ENCODE peak calls at places on chromosomes 7 and 10, in seven cellular contexts. H, U, D, T, F, M and Q are unnamed samples.

GRCh38 chr10:68156373-68157185 is 47.3 kb downstream of the MYPN start:
- DNase-seq in U (peak; percentile 48), F (peak; percentile 87), H (peak; percentile 64), M (peak; percentile 35), D (peak; percentile 83), T (peak; percentile 77), Q (peak; percentile 52)

GRCh38 chr10:122306282-122306681 is 35.2 kb downstream of the BTBD16 start:
- DNase-seq in H (no peak), T (no peak), F (no peak), D (no peak), M (no peak), U (no peak), Q (no peak)

GRCh38 chr10:100989088-100989487 is 1.7 kb downstream of the TWNK start:
- DNase-seq in D (no peak), H (peak; percentile 0), F (no peak), M (no peak), T (no peak), U (no peak), Q (no peak)

GRCh38 chr10:42880255-42880620 is 97.6 kb downstream of the BMS1 start:
- DNase-seq in H (no peak), M (no peak), U (no peak), D (no peak), T (no peak), F (no peak), Q (no peak)

GRCh38 chr10:86067436-86068050 is 299.1 kb downstream of the GRID1 start:
- DNase-seq in M (no peak), U (no peak), H (no peak), F (no peak), D (no peak), T (no peak), Q (no peak)

GRCh38 chr7:73899731-73900142 is 38.8 kb downstream of the TMEM270 start:
- DNase-seq in H (no peak), D (peak; percentile 95), U (peak; percentile 83), M (no peak), T (peak; percentile 87), F (peak; percentile 97), Q (no peak)

GRCh38 chr10:98886686-98887085 is 349.0 kb downstream of the HPSE2 start:
- DNase-seq in M (no peak), T (no peak), H (no peak), U (no peak), F (no peak), D (peak; percentile 45), Q (no peak)

GRCh38 chr7:34162676-34163075 is 257.3 kb downstream of the BMPER start:
- DNase-seq in T (no peak), D (no peak), F (no peak), H (no peak), U (no peak), M (no peak), Q (no peak)

GRCh38 chr10:90947025-90947960 is 26.4 kb upstream of the ANKRD1 start:
- DNase-seq in U (no peak), F (no peak), M (no peak), D (no peak), T (no peak), H (peak; percentile 16), Q (no peak)

GRCh38 chr10:18381679-18382078 is 241.5 kb downstream of the CACNB2 start:
- DNase-seq in U (no peak), D (no peak), M (no peak), T (no peak), H (no peak), F (no peak), Q (no peak)

GRCh38 chr7:66296-66695 is 126.1 kb upstream of the FAM20C start:
- DNase-seq in U (no peak), F (no peak), H (no peak), T (no peak), M (no peak), D (no peak), Q (no peak)

GRCh38 chr10:63446716-63447440 is 18.9 kb downstream of the JMJD1C start:
- DNase-seq in M (no peak), H (no peak), F (no peak), D (no peak), U (no peak), T (no peak), Q (no peak)

GRCh38 chr7:84337386-84337785 is 142.8 kb upstream of the SEMA3A start:
- DNase-seq in U (no peak), F (peak; percentile 80), H (no peak), M (no peak), T (no peak), D (peak; percentile 88), Q (no peak)

GRCh38 chr7:114088541-114088940 is 169.7 kb upstream of the PPP1R3A start:
- DNase-seq in H (no peak), F (no peak), T (no peak), U (no peak), M (no peak), D (no peak), Q (no peak)

GRCh38 chr7:142385528-142386340 is 127.9 kb upstream of the PRSS58 start:
- DNase-seq in M (peak; percentile 9), D (peak; percentile 83), F (peak; percentile 79), U (peak; percentile 31), T (no peak), H (peak; percentile 83), Q (no peak)

GRCh38 chr10:132634241-132634946 is 96.8 kb downstream of the INPP5A start:
- DNase-seq in D (no peak), T (peak; percentile 47), H (no peak), U (no peak), M (no peak), F (no peak), Q (no peak)

GRCh38 chr7:141144921-141145629 is 71.2 kb downstream of the TMEM178B start:
- DNase-seq in F (no peak), T (no peak), M (no peak), D (no peak), H (no peak), U (no peak), Q (no peak)

GRCh38 chr7:47375121-47375551 is 206.8 kb downstream of the TNS3 start:
- DNase-seq in M (no peak), D (no peak), U (peak; percentile 6), T (peak; percentile 33), F (peak; percentile 7), H (no peak), Q (no peak)